ENCODE peak calls at places on chromosomes 13 and 19, in four cellular contexts. One of them, this sample, is unnamed.

GRCh38 chr13:39510296-39510695 is 92.7 kb downstream of the LHFPL6 start:
- DNase-seq in retina: no peak
- DNase-seq in AG04449: no peak
- DNase-seq in NCI-H1092 treated with DMSO at 0.1 percent for 48 hours: peak
- DNase-seq in this sample: no peak

GRCh38 chr13:50400930-50401553 is 385.8 kb downstream of the KCNRG start:
- DNase-seq in retina: peak
- DNase-seq in AG04449: peak
- DNase-seq in NCI-H1092 treated with DMSO at 0.1 percent for 48 hours: no peak
- DNase-seq in this sample: peak

GRCh38 chr19:3949294-3949693 is 16.4 kb downstream of the NMRK2 start:
- DNase-seq in retina: no peak
- DNase-seq in AG04449: no peak
- DNase-seq in NCI-H1092 treated with DMSO at 0.1 percent for 48 hours: no peak
- DNase-seq in this sample: no peak

GRCh38 chr19:51564791-51565190 is 6.3 kb upstream of the ZNF175 start:
- DNase-seq in retina: no peak
- DNase-seq in AG04449: no peak
- DNase-seq in NCI-H1092 treated with DMSO at 0.1 percent for 48 hours: no peak
- DNase-seq in this sample: no peak

GRCh38 chr13:51644649-51645048 is 60.4 kb downstream of the WDFY2 start:
- DNase-seq in retina: no peak
- DNase-seq in AG04449: no peak
- DNase-seq in NCI-H1092 treated with DMSO at 0.1 percent for 48 hours: no peak
- DNase-seq in this sample: no peak

GRCh38 chr13:110396913-110397379 is 89.9 kb downstream of the COL4A2 start:
- DNase-seq in retina: no peak
- DNase-seq in AG04449: peak
- DNase-seq in NCI-H1092 treated with DMSO at 0.1 percent for 48 hours: no peak
- DNase-seq in this sample: peak

GRCh38 chr19:14059652-14060155 is 2.2 kb downstream of the PALM3 start:
- DNase-seq in retina: no peak
- DNase-seq in AG04449: no peak
- DNase-seq in NCI-H1092 treated with DMSO at 0.1 percent for 48 hours: no peak
- DNase-seq in this sample: no peak

GRCh38 chr13:82822935-82823334 is 1059.3 kb downstream of the SLITRK1 start:
- DNase-seq in retina: no peak
- DNase-seq in AG04449: no peak
- DNase-seq in NCI-H1092 treated with DMSO at 0.1 percent for 48 hours: no peak
- DNase-seq in this sample: no peak

GRCh38 chr13:79749985-79750551 is 269.1 kb downstream of the NDFIP2 start:
- DNase-seq in retina: peak
- DNase-seq in AG04449: peak
- DNase-seq in NCI-H1092 treated with DMSO at 0.1 percent for 48 hours: no peak
- DNase-seq in this sample: peak

GRCh38 chr19:41288898-41289505 is 21.0 kb upstream of the CCDC97 start:
- DNase-seq in retina: no peak
- DNase-seq in AG04449: no peak
- DNase-seq in NCI-H1092 treated with DMSO at 0.1 percent for 48 hours: no peak
- DNase-seq in this sample: no peak

GRCh38 chr19:6092329-6093286 is 17.7 kb downstream of the RFX2 start:
- DNase-seq in retina: peak
- DNase-seq in AG04449: no peak
- DNase-seq in NCI-H1092 treated with DMSO at 0.1 percent for 48 hours: peak
- DNase-seq in this sample: no peak

GRCh38 chr19:30482956-30483355 is 110.8 kb downstream of the ZNF536 start:
- DNase-seq in retina: no peak
- DNase-seq in AG04449: no peak
- DNase-seq in NCI-H1092 treated with DMSO at 0.1 percent for 48 hours: no peak
- DNase-seq in this sample: no peak

GRCh38 chr13:50379584-50379983 is 364.3 kb downstream of the KCNRG start:
- DNase-seq in retina: no peak
- DNase-seq in AG04449: no peak
- DNase-seq in NCI-H1092 treated with DMSO at 0.1 percent for 48 hours: no peak
- DNase-seq in this sample: no peak

GRCh38 chr19:42942187-42942789 is 5.3 kb upstream of the PSG7 start:
- DNase-seq in retina: no peak
- DNase-seq in AG04449: no peak
- DNase-seq in NCI-H1092 treated with DMSO at 0.1 percent for 48 hours: no peak
- DNase-seq in this sample: no peak

GRCh38 chr19:46192990-46193650 is 36.4 kb upstream of the IGFL1 start:
- DNase-seq in retina: no peak
- DNase-seq in AG04449: no peak
- DNase-seq in NCI-H1092 treated with DMSO at 0.1 percent for 48 hours: no peak
- DNase-seq in this sample: peak

GRCh38 chr19:47266401-47266885 is 8.2 kb upstream of the INAFM1 start:
- DNase-seq in retina: no peak
- DNase-seq in AG04449: no peak
- DNase-seq in NCI-H1092 treated with DMSO at 0.1 percent for 48 hours: no peak
- DNase-seq in this sample: no peak

GRCh38 chr13:97109841-97110492 is 112.2 kb upstream of the MBNL2 start:
- DNase-seq in retina: peak
- DNase-seq in AG04449: peak
- DNase-seq in NCI-H1092 treated with DMSO at 0.1 percent for 48 hours: peak
- DNase-seq in this sample: peak

GRCh38 chr19:30342901-30343300 is 29.3 kb upstream of the ZNF536 start:
- DNase-seq in retina: no peak
- DNase-seq in AG04449: no peak
- DNase-seq in NCI-H1092 treated with DMSO at 0.1 percent for 48 hours: no peak
- DNase-seq in this sample: no peak

GRCh38 chr19:41944336-41944735 is 14.8 kb downstream of the RABAC1 start:
- DNase-seq in retina: no peak
- DNase-seq in AG04449: no peak
- DNase-seq in NCI-H1092 treated with DMSO at 0.1 percent for 48 hours: no peak
- DNase-seq in this sample: no peak

GRCh38 chr13:95588721-95589120 is 36.2 kb downstream of the CLDN10 start:
- DNase-seq in retina: no peak
- DNase-seq in AG04449: no peak
- DNase-seq in NCI-H1092 treated with DMSO at 0.1 percent for 48 hours: no peak
- DNase-seq in this sample: peak